ENCODE peak calls at places on chromosome 10, in eight cellular contexts. One of them, this sample, is unnamed.

GRCh38 chr10:87935290-87936141 is 72.1 kb downstream of the PTEN start:
- DNase-seq in endothelial cell: no peak
- DNase-seq in Peyer's patch: no peak
- DNase-seq in GM20000: no peak
- DNase-seq in HS-5: no peak
- DNase-seq in NCI-H2107: no peak
- DNase-seq in posterior cingulate gyrus: no peak
- DNase-seq in ELR: no peak
- DNase-seq in this sample: no peak

GRCh38 chr10:91201213-91201996 is 19.1 kb upstream of the PCGF5 start:
- DNase-seq in posterior cingulate gyrus: no peak
- DNase-seq in NCI-H2107: no peak
- DNase-seq in Peyer's patch: peak
- DNase-seq in HS-5: no peak
- DNase-seq in ELR: no peak
- DNase-seq in GM20000: no peak
- DNase-seq in endothelial cell: no peak
- DNase-seq in this sample: no peak

GRCh38 chr10:129085821-129086220 is 381.2 kb upstream of the MGMT start:
- DNase-seq in GM20000: no peak
- DNase-seq in endothelial cell: no peak
- DNase-seq in NCI-H2107: no peak
- DNase-seq in HS-5: no peak
- DNase-seq in ELR: no peak
- DNase-seq in Peyer's patch: no peak
- DNase-seq in posterior cingulate gyrus: no peak
- DNase-seq in this sample: no peak

GRCh38 chr10:101879456-101880189 is 36.0 kb upstream of the KCNIP2 start:
- DNase-seq in HS-5: peak
- DNase-seq in posterior cingulate gyrus: no peak
- DNase-seq in Peyer's patch: no peak
- DNase-seq in endothelial cell: no peak
- DNase-seq in ELR: peak
- DNase-seq in NCI-H2107: no peak
- DNase-seq in GM20000: no peak
- DNase-seq in this sample: no peak

GRCh38 chr10:60099998-60100747 is 193.8 kb upstream of the CCDC6 start:
- DNase-seq in ELR: peak
- DNase-seq in NCI-H2107: no peak
- DNase-seq in GM20000: peak
- DNase-seq in endothelial cell: peak
- DNase-seq in HS-5: no peak
- DNase-seq in Peyer's patch: no peak
- DNase-seq in posterior cingulate gyrus: no peak
- DNase-seq in this sample: peak

GRCh38 chr10:17289763-17290162 is 61.7 kb downstream of the VIM start:
- DNase-seq in endothelial cell: no peak
- DNase-seq in Peyer's patch: no peak
- DNase-seq in HS-5: no peak
- DNase-seq in posterior cingulate gyrus: no peak
- DNase-seq in ELR: no peak
- DNase-seq in NCI-H2107: no peak
- DNase-seq in GM20000: no peak
- DNase-seq in this sample: no peak

GRCh38 chr10:23341004-23341403 is 3.6 kb downstream of the C10orf67 start:
- DNase-seq in posterior cingulate gyrus: no peak
- DNase-seq in HS-5: no peak
- DNase-seq in ELR: peak
- DNase-seq in endothelial cell: no peak
- DNase-seq in NCI-H2107: no peak
- DNase-seq in GM20000: no peak
- DNase-seq in Peyer's patch: no peak
- DNase-seq in this sample: no peak

GRCh38 chr10:36504752-36505151 is 620.6 kb upstream of the ANKRD30A start:
- DNase-seq in ELR: no peak
- DNase-seq in NCI-H2107: no peak
- DNase-seq in HS-5: no peak
- DNase-seq in posterior cingulate gyrus: no peak
- DNase-seq in Peyer's patch: no peak
- DNase-seq in endothelial cell: no peak
- DNase-seq in GM20000: no peak
- DNase-seq in this sample: no peak

GRCh38 chr10:49252313-49253034 is 46.5 kb upstream of the C10orf71 start:
- DNase-seq in HS-5: no peak
- DNase-seq in posterior cingulate gyrus: no peak
- DNase-seq in endothelial cell: no peak
- DNase-seq in ELR: no peak
- DNase-seq in Peyer's patch: no peak
- DNase-seq in GM20000: no peak
- DNase-seq in NCI-H2107: no peak
- DNase-seq in this sample: no peak

GRCh38 chr10:131738396-131738735 is 162.4 kb upstream of the PPP2R2D start:
- DNase-seq in NCI-H2107: no peak
- DNase-seq in GM20000: no peak
- DNase-seq in endothelial cell: no peak
- DNase-seq in Peyer's patch: no peak
- DNase-seq in HS-5: no peak
- DNase-seq in posterior cingulate gyrus: no peak
- DNase-seq in ELR: no peak
- DNase-seq in this sample: no peak

GRCh38 chr10:43099928-43100327 is 23.1 kb downstream of the RET start:
- DNase-seq in GM20000: no peak
- DNase-seq in Peyer's patch: no peak
- DNase-seq in endothelial cell: no peak
- DNase-seq in posterior cingulate gyrus: no peak
- DNase-seq in NCI-H2107: no peak
- DNase-seq in ELR: no peak
- DNase-seq in HS-5: no peak
- DNase-seq in this sample: no peak

GRCh38 chr10:123027861-123028260 is 19.1 kb downstream of the ACADSB start:
- DNase-seq in NCI-H2107: no peak
- DNase-seq in ELR: no peak
- DNase-seq in GM20000: no peak
- DNase-seq in HS-5: no peak
- DNase-seq in Peyer's patch: no peak
- DNase-seq in posterior cingulate gyrus: no peak
- DNase-seq in endothelial cell: no peak
- DNase-seq in this sample: no peak

GRCh38 chr10:132173185-132173584 is 13.6 kb upstream of the DPYSL4 start:
- DNase-seq in posterior cingulate gyrus: no peak
- DNase-seq in Peyer's patch: no peak
- DNase-seq in HS-5: no peak
- DNase-seq in endothelial cell: no peak
- DNase-seq in NCI-H2107: no peak
- DNase-seq in ELR: no peak
- DNase-seq in GM20000: no peak
- DNase-seq in this sample: no peak

GRCh38 chr10:88117869-88118632 is 254.6 kb downstream of the PTEN start:
- DNase-seq in ELR: peak
- DNase-seq in posterior cingulate gyrus: no peak
- DNase-seq in GM20000: no peak
- DNase-seq in endothelial cell: no peak
- DNase-seq in Peyer's patch: peak
- DNase-seq in NCI-H2107: no peak
- DNase-seq in HS-5: no peak
- DNase-seq in this sample: no peak

GRCh38 chr10:123379156-123379555 is 225.0 kb downstream of the BUB3 start:
- DNase-seq in Peyer's patch: no peak
- DNase-seq in HS-5: no peak
- DNase-seq in ELR: no peak
- DNase-seq in GM20000: no peak
- DNase-seq in NCI-H2107: no peak
- DNase-seq in posterior cingulate gyrus: no peak
- DNase-seq in endothelial cell: no peak
- DNase-seq in this sample: no peak

GRCh38 chr10:128721851-128722250 is 595.6 kb upstream of the MKI67 start:
- DNase-seq in ELR: no peak
- DNase-seq in posterior cingulate gyrus: no peak
- DNase-seq in NCI-H2107: no peak
- DNase-seq in HS-5: no peak
- DNase-seq in endothelial cell: no peak
- DNase-seq in Peyer's patch: no peak
- DNase-seq in GM20000: no peak
- DNase-seq in this sample: no peak

GRCh38 chr10:124688889-124689670 is 55.1 kb downstream of the FAM53B start:
- DNase-seq in HS-5: no peak
- DNase-seq in Peyer's patch: no peak
- DNase-seq in endothelial cell: no peak
- DNase-seq in NCI-H2107: no peak
- DNase-seq in ELR: no peak
- DNase-seq in GM20000: peak
- DNase-seq in posterior cingulate gyrus: peak
- DNase-seq in this sample: no peak

GRCh38 chr10:131814567-131815290 is 86.1 kb upstream of the PPP2R2D start:
- DNase-seq in HS-5: no peak
- DNase-seq in endothelial cell: no peak
- DNase-seq in posterior cingulate gyrus: no peak
- DNase-seq in NCI-H2107: no peak
- DNase-seq in ELR: no peak
- DNase-seq in GM20000: no peak
- DNase-seq in Peyer's patch: no peak
- DNase-seq in this sample: no peak

GRCh38 chr10:114703377-114704125 is 45.5 kb upstream of the ABLIM1 start:
- DNase-seq in endothelial cell: peak
- DNase-seq in NCI-H2107: no peak
- DNase-seq in ELR: peak
- DNase-seq in GM20000: peak
- DNase-seq in Peyer's patch: no peak
- DNase-seq in posterior cingulate gyrus: no peak
- DNase-seq in HS-5: no peak
- DNase-seq in this sample: no peak

GRCh38 chr10:114315566-114316420 is 76.7 kb downstream of the VWA2 start:
- DNase-seq in posterior cingulate gyrus: no peak
- DNase-seq in Peyer's patch: no peak
- DNase-seq in GM20000: no peak
- DNase-seq in HS-5: no peak
- DNase-seq in endothelial cell: no peak
- DNase-seq in NCI-H2107: no peak
- DNase-seq in ELR: no peak
- DNase-seq in this sample: no peak

GRCh38 chr10:119742988-119743646 is 17.3 kb downstream of the INPP5F start:
- DNase-seq in endothelial cell: no peak
- DNase-seq in posterior cingulate gyrus: no peak
- DNase-seq in ELR: no peak
- DNase-seq in Peyer's patch: no peak
- DNase-seq in GM20000: no peak
- DNase-seq in HS-5: no peak
- DNase-seq in NCI-H2107: no peak
- DNase-seq in this sample: no peak

GRCh38 chr10:71276873-71277272 is 42.2 kb upstream of the SLC29A3 start:
- DNase-seq in NCI-H2107: no peak
- DNase-seq in HS-5: no peak
- DNase-seq in GM20000: no peak
- DNase-seq in ELR: no peak
- DNase-seq in endothelial cell: no peak
- DNase-seq in Peyer's patch: no peak
- DNase-seq in posterior cingulate gyrus: no peak
- DNase-seq in this sample: no peak

GRCh38 chr10:23314835-23315239 is 29.8 kb downstream of the C10orf67 start:
- DNase-seq in NCI-H2107: no peak
- DNase-seq in ELR: peak
- DNase-seq in HS-5: peak
- DNase-seq in posterior cingulate gyrus: no peak
- DNase-seq in endothelial cell: peak
- DNase-seq in GM20000: peak
- DNase-seq in Peyer's patch: peak
- DNase-seq in this sample: no peak

GRCh38 chr10:70539471-70539870 is 60.9 kb downstream of the PALD1 start:
- DNase-seq in GM20000: no peak
- DNase-seq in posterior cingulate gyrus: peak
- DNase-seq in endothelial cell: no peak
- DNase-seq in NCI-H2107: no peak
- DNase-seq in Peyer's patch: no peak
- DNase-seq in HS-5: no peak
- DNase-seq in ELR: no peak
- DNase-seq in this sample: no peak

GRCh38 chr10:43193496-43194080 is 55.3 kb downstream of the CSGALNACT2 start:
- DNase-seq in NCI-H2107: no peak
- DNase-seq in GM20000: no peak
- DNase-seq in Peyer's patch: no peak
- DNase-seq in ELR: no peak
- DNase-seq in endothelial cell: no peak
- DNase-seq in HS-5: no peak
- DNase-seq in posterior cingulate gyrus: no peak
- DNase-seq in this sample: no peak

GRCh38 chr10:33715303-33715702 is 380.8 kb upstream of the NRP1 start:
- DNase-seq in HS-5: no peak
- DNase-seq in NCI-H2107: no peak
- DNase-seq in endothelial cell: no peak
- DNase-seq in ELR: no peak
- DNase-seq in posterior cingulate gyrus: no peak
- DNase-seq in Peyer's patch: no peak
- DNase-seq in GM20000: no peak
- DNase-seq in this sample: no peak

GRCh38 chr10:89217057-89217990 is 10.2 kb upstream of the CH25H start:
- DNase-seq in Peyer's patch: peak
- DNase-seq in HS-5: peak
- DNase-seq in ELR: peak
- DNase-seq in NCI-H2107: no peak
- DNase-seq in posterior cingulate gyrus: peak
- DNase-seq in endothelial cell: peak
- DNase-seq in GM20000: peak
- DNase-seq in this sample: peak

GRCh38 chr10:131647789-131648188 is 253.0 kb upstream of the PPP2R2D start:
- DNase-seq in NCI-H2107: no peak
- DNase-seq in ELR: no peak
- DNase-seq in posterior cingulate gyrus: no peak
- DNase-seq in GM20000: no peak
- DNase-seq in HS-5: no peak
- DNase-seq in endothelial cell: no peak
- DNase-seq in Peyer's patch: no peak
- DNase-seq in this sample: no peak

GRCh38 chr10:75108684-75109458 is 2.6 kb upstream of the SAMD8 start:
- DNase-seq in NCI-H2107: no peak
- DNase-seq in endothelial cell: peak
- DNase-seq in GM20000: no peak
- DNase-seq in HS-5: no peak
- DNase-seq in posterior cingulate gyrus: no peak
- DNase-seq in ELR: peak
- DNase-seq in Peyer's patch: peak
- DNase-seq in this sample: no peak

GRCh38 chr10:76071638-76072317 is 640.4 kb downstream of the LRMDA start:
- DNase-seq in Peyer's patch: no peak
- DNase-seq in posterior cingulate gyrus: no peak
- DNase-seq in HS-5: no peak
- DNase-seq in endothelial cell: no peak
- DNase-seq in ELR: no peak
- DNase-seq in GM20000: no peak
- DNase-seq in NCI-H2107: no peak
- DNase-seq in this sample: no peak

GRCh38 chr10:13905281-13905680 is 318.5 kb downstream of the PRPF18 start:
- DNase-seq in ELR: no peak
- DNase-seq in posterior cingulate gyrus: no peak
- DNase-seq in GM20000: no peak
- DNase-seq in endothelial cell: no peak
- DNase-seq in NCI-H2107: no peak
- DNase-seq in Peyer's patch: no peak
- DNase-seq in HS-5: no peak
- DNase-seq in this sample: no peak

GRCh38 chr10:49387029-49387428 is 8.9 kb downstream of the DRGX start:
- DNase-seq in HS-5: peak
- DNase-seq in NCI-H2107: no peak
- DNase-seq in endothelial cell: no peak
- DNase-seq in ELR: peak
- DNase-seq in GM20000: no peak
- DNase-seq in Peyer's patch: no peak
- DNase-seq in posterior cingulate gyrus: no peak
- DNase-seq in this sample: no peak

GRCh38 chr10:120833222-120833928 is 17.8 kb upstream of the WDR11 start:
- DNase-seq in posterior cingulate gyrus: no peak
- DNase-seq in endothelial cell: no peak
- DNase-seq in ELR: no peak
- DNase-seq in NCI-H2107: no peak
- DNase-seq in Peyer's patch: no peak
- DNase-seq in HS-5: no peak
- DNase-seq in GM20000: no peak
- DNase-seq in this sample: no peak

GRCh38 chr10:5428133-5428532 is 15.8 kb downstream of the NET1 start:
- DNase-seq in HS-5: no peak
- DNase-seq in NCI-H2107: no peak
- DNase-seq in Peyer's patch: no peak
- DNase-seq in ELR: no peak
- DNase-seq in endothelial cell: no peak
- DNase-seq in GM20000: no peak
- DNase-seq in posterior cingulate gyrus: no peak
- DNase-seq in this sample: no peak